ENCODE peak calls at places on chromosome 5, in ten cellular contexts. N is Right ventricle myocardium inferior; D is fibroblast of gingiva; Y is T1000; W is cardiac muscle cell; X is breast epithelium; E is NCI-H1930; R is T-helper 9 cell; V is GM13976; Z is naive thymus-derived CD4-positive, alpha-beta T cell. B is an unnamed sample.

GRCh38 chr5:109689740-109690455 is at the start of gene MAN2A1:
- DNase-seq in Z (peak; percentile 83), X (peak; percentile 62), N (peak; percentile 90), V (peak; percentile 77), R (peak; percentile 69), W (peak; percentile 73), E (peak; percentile 1), D (peak; percentile 73), Y (peak; percentile 52), B (peak; percentile 71)

GRCh38 chr5:32202394-32202793 is 28.3 kb upstream of the GOLPH3 start:
- DNase-seq in D (peak; percentile 83), X (no peak), V (no peak), N (no peak), Z (no peak), R (no peak), E (no peak), W (no peak), Y (no peak), B (peak; percentile 91)

GRCh38 chr5:51033215-51033614 is 350.0 kb upstream of the ISL1 start:
- DNase-seq in D (no peak), E (no peak), V (no peak), Y (no peak), R (no peak), Z (no peak), X (no peak), W (no peak), N (no peak), B (no peak)

GRCh38 chr5:143968071-143968878 is 156.3 kb downstream of the HMHB1 start:
- DNase-seq in W (peak; percentile 7), V (peak; percentile 32), Z (peak; percentile 32), D (peak; percentile 81), R (no peak), Y (peak; percentile 3), X (no peak), N (no peak), E (no peak), B (peak; percentile 94)

GRCh38 chr5:142327111-142327842 is 2.5 kb upstream of the SPRY4 start:
- DNase-seq in E (no peak), X (no peak), D (peak; percentile 39), W (no peak), Z (no peak), Y (peak; percentile 46), R (no peak), N (no peak), V (no peak), B (peak; percentile 87)

GRCh38 chr5:156037151-156037909 is 289.6 kb upstream of the SGCD start:
- DNase-seq in N (no peak), R (no peak), Y (no peak), W (no peak), Z (no peak), E (no peak), X (no peak), V (no peak), D (no peak), B (no peak)

GRCh38 chr5:7347377-7347776 is 48.6 kb upstream of the ADCY2 start:
- DNase-seq in Y (no peak), W (no peak), N (no peak), Z (no peak), R (no peak), D (no peak), E (no peak), V (no peak), X (no peak), B (no peak)

GRCh38 chr5:78221467-78221866 is 73.0 kb downstream of the AP3B1 start:
- DNase-seq in N (no peak), Z (no peak), V (no peak), D (no peak), Y (no peak), X (no peak), W (no peak), E (no peak), R (no peak), B (no peak)

GRCh38 chr5:103668281-103668680 is 105.7 kb upstream of the NUDT12 start:
- DNase-seq in W (no peak), N (no peak), D (no peak), V (no peak), Z (no peak), R (no peak), E (no peak), Y (no peak), X (no peak), B (no peak)

GRCh38 chr5:758698-759053 is 25.9 kb downstream of the ZDHHC11B start:
- DNase-seq in Y (no peak), D (no peak), R (no peak), Z (no peak), E (no peak), V (peak; percentile 38), X (no peak), N (peak; percentile 61), W (no peak), B (no peak)

GRCh38 chr5:109455598-109456096 is 45.9 kb upstream of the PJA2 start:
- DNase-seq in V (peak; percentile 77), W (peak; percentile 26), Y (peak; percentile 73), N (no peak), E (no peak), D (peak; percentile 98), X (peak; percentile 85), R (no peak), Z (no peak), B (peak; percentile 96)

GRCh38 chr5:154476343-154477213 is 1.4 kb downstream of the HAND1 start:
- DNase-seq in Y (no peak), X (no peak), R (no peak), V (no peak), W (no peak), Z (no peak), N (no peak), E (no peak), D (no peak), B (no peak)

GRCh38 chr5:79686799-79687198 is 2.8 kb upstream of the CMYA5 start:
- DNase-seq in V (no peak), Y (no peak), X (no peak), Z (no peak), D (no peak), E (no peak), R (no peak), N (no peak), W (no peak), B (peak; percentile 15)

GRCh38 chr5:88769165-88769564 is 113.8 kb downstream of the MEF2C start:
- DNase-seq in V (no peak), R (no peak), D (peak; percentile 44), Y (peak; percentile 38), W (no peak), X (no peak), E (no peak), N (no peak), Z (no peak), B (peak; percentile 81)

GRCh38 chr5:80061005-80061404 is 25.9 kb downstream of the THBS4 start:
- DNase-seq in D (peak; percentile 40), E (no peak), Y (no peak), R (no peak), X (no peak), V (no peak), W (peak; percentile 37), Z (no peak), N (no peak), B (peak; percentile 57)

GRCh38 chr5:160419458-160420330 is 813 bp upstream of the SLU7 start:
- DNase-seq in Y (no peak), N (no peak), X (no peak), V (no peak), W (no peak), R (no peak), E (peak; percentile 23), Z (no peak), D (no peak), B (no peak)

GRCh38 chr5:19018822-19019221 is 969.2 kb downstream of the CDH18 start:
- DNase-seq in N (no peak), R (no peak), X (no peak), W (peak; percentile 5), V (no peak), E (no peak), Y (no peak), Z (no peak), D (no peak), B (no peak)

GRCh38 chr5:16345454-16345853 is 120.1 kb downstream of the ZNF622 start:
- DNase-seq in R (no peak), N (no peak), D (no peak), V (no peak), Y (no peak), Z (no peak), W (no peak), E (no peak), X (no peak), B (peak; percentile 5)

GRCh38 chr5:92409131-92409530 is 1026.0 kb upstream of the ARRDC3 start:
- DNase-seq in Y (no peak), X (no peak), E (no peak), V (no peak), W (no peak), N (no peak), Z (no peak), R (no peak), D (peak; percentile 52), B (peak; percentile 5)

GRCh38 chr5:67354051-67354450 is 157.5 kb upstream of the CD180 start:
- DNase-seq in X (no peak), Z (no peak), N (no peak), Y (no peak), D (no peak), V (no peak), E (no peak), W (no peak), R (no peak), B (no peak)

GRCh38 chr5:74477761-74478160 is 162.8 kb downstream of the ENC1 start:
- DNase-seq in Y (no peak), V (no peak), Z (no peak), N (no peak), W (no peak), R (no peak), E (no peak), D (no peak), X (no peak), B (no peak)

GRCh38 chr5:36698031-36698430 is 91.6 kb downstream of the SLC1A3 start:
- DNase-seq in Y (no peak), X (no peak), N (no peak), V (no peak), Z (no peak), W (no peak), R (no peak), D (no peak), E (no peak), B (no peak)

GRCh38 chr5:37709020-37709419 is 130.8 kb downstream of the GDNF start:
- DNase-seq in R (no peak), W (no peak), Z (no peak), X (no peak), Y (no peak), E (no peak), N (no peak), D (peak; percentile 69), V (no peak), B (peak; percentile 17)

GRCh38 chr5:139911425-139912120 is 116.0 kb downstream of the PSD2 start:
- DNase-seq in E (no peak), R (no peak), X (no peak), Y (no peak), N (no peak), W (no peak), Z (no peak), V (no peak), D (no peak), B (no peak)

GRCh38 chr5:166722939-166723338 is 1568.5 kb upstream of the WWC1 start:
- DNase-seq in R (no peak), N (no peak), X (no peak), Z (no peak), Y (no peak), W (no peak), V (no peak), D (peak; percentile 36), E (no peak), B (peak; percentile 16)

GRCh38 chr5:135667204-135667603 is 88.4 kb upstream of the CXCL14 start:
- DNase-seq in N (no peak), Y (no peak), W (no peak), E (no peak), R (no peak), D (no peak), Z (no peak), V (no peak), X (no peak), B (no peak)

GRCh38 chr5:148403344-148403743 is 19.6 kb downstream of the FBXO38 start:
- DNase-seq in R (no peak), V (peak; percentile 16), E (no peak), X (no peak), Y (no peak), Z (no peak), D (no peak), W (no peak), N (no peak), B (no peak)

GRCh38 chr5:75374394-75374814 is 37.4 kb downstream of the HMGCR start:
- DNase-seq in X (no peak), Z (no peak), W (no peak), N (no peak), V (no peak), Y (no peak), E (no peak), R (no peak), D (no peak), B (no peak)